ENCODE peak calls at places on chromosomes 11 and 22, in five cellular contexts. Q is DMS153; R is head of caudate nucleus; M is ovary; Y is stimulated activated CD4-positive, alpha-beta T cell treated with anti-CD3 and anti-CD28 coated beads, Interleukin-1b, Interleukin-23, amount 100 ng/mL, for 24 hours. B is an unnamed sample.

GRCh38 chr11:62137276-62137861 is 13.6 kb downstream of the INCENP start:
- DNase-seq in M (peak; percentile 8), Y (no peak), R (peak; percentile 16), Q (no peak), B (peak; percentile 17)

GRCh38 chr11:128732471-128733277 is 38.8 kb downstream of the FLI1 start:
- DNase-seq in R (no peak), Y (no peak), M (no peak), Q (no peak), B (no peak)

GRCh38 chr22:17578129-17578754 is 14.9 kb downstream of the SLC25A18 start:
- DNase-seq in R (peak; percentile 70), Y (no peak), Q (no peak), M (no peak), B (no peak)

GRCh38 chr11:5129457-5129877 is 8.7 kb downstream of the OR52A5 start:
- DNase-seq in R (no peak), M (no peak), Q (no peak), Y (no peak), B (no peak)

GRCh38 chr11:12009617-12010321 is 1.3 kb upstream of the DKK3 start:
- DNase-seq in Y (no peak), R (no peak), Q (no peak), M (no peak), B (no peak)

GRCh38 chr11:111841370-111842053 is 29.9 kb downstream of the ALG9 start:
- DNase-seq in Q (peak; percentile 30), Y (peak; percentile 87), M (peak; percentile 88), R (peak; percentile 95), B (peak; percentile 77)

GRCh38 chr22:39545310-39546063 is 12.9 kb upstream of the RPS19BP1 start:
- DNase-seq in Y (peak; percentile 61), Q (no peak), M (peak; percentile 70), R (no peak), B (no peak)

GRCh38 chr11:129313588-129314288 is 61.9 kb upstream of the BARX2 start:
- DNase-seq in Q (peak; percentile 12), M (no peak), Y (no peak), R (no peak), B (no peak)

GRCh38 chr11:46560300-46561025 is 33.4 kb downstream of the AMBRA1 start:
- DNase-seq in Y (no peak), Q (peak; percentile 29), R (no peak), M (no peak), B (no peak)

GRCh38 chr11:47538741-47539575 is 14.0 kb downstream of the CELF1 start:
- DNase-seq in M (no peak), Q (peak; percentile 59), R (no peak), Y (no peak), B (peak; percentile 59)

GRCh38 chr11:42338056-42338455 is 878.6 kb upstream of the LRRC4C start:
- DNase-seq in R (no peak), Q (no peak), M (no peak), Y (no peak), B (no peak)

B was measured in NCI-H345.